ENCODE peak calls at places on chromosomes 13 and 19, in seven cellular contexts. T is fibroblast of mammary gland, W is astrocyte of the spinal cord, G is AG09319, B is HFFc6, D is A549, C is ascending aorta. Y is an unnamed sample.

GRCh38 chr19:6484251-6484650 is 2.7 kb upstream of the DENND1C start:
- DNase-seq in G (no peak), T (no peak), B (no peak), C (no peak), D (no peak), W (no peak), Y (no peak)

GRCh38 chr13:113088691-113089020 is 16.9 kb upstream of the F7 start:
- DNase-seq in C (no peak), B (no peak), T (no peak), D (no peak), W (no peak), G (no peak), Y (no peak)

GRCh38 chr19:35712529-35712909 is 5.3 kb upstream of the KMT2B start:
- DNase-seq in B (no peak), D (no peak), C (no peak), G (no peak), T (no peak), W (no peak), Y (no peak)

GRCh38 chr13:95156208-95156607 is 145.0 kb downstream of the ABCC4 start:
- DNase-seq in D (no peak), G (no peak), W (peak), T (peak), C (no peak), B (peak), Y (peak)

GRCh38 chr19:7926021-7926726 is at the start of gene CTXN1:
- DNase-seq in T (peak), B (no peak), W (peak), D (peak), C (peak), G (no peak), Y (peak)

GRCh38 chr19:17075860-17076538 is 422 bp downstream of the MYO9B start:
- DNase-seq in C (peak), G (no peak), B (no peak), T (peak), D (peak), W (peak), Y (no peak)

GRCh38 chr13:90331974-90332373 is 1015.5 kb upstream of the MIR17HG start:
- DNase-seq in G (no peak), T (no peak), C (no peak), W (no peak), B (no peak), D (no peak), Y (no peak)

GRCh38 chr19:7605490-7606222 is 10.0 kb downstream of the CAMSAP3 start:
- DNase-seq in T (peak), D (no peak), B (no peak), G (no peak), C (no peak), W (no peak), Y (no peak)

GRCh38 chr19:10417598-10418280 is 2.6 kb upstream of the PDE4A start:
- DNase-seq in G (no peak), D (no peak), W (no peak), T (no peak), B (no peak), C (no peak), Y (no peak)

GRCh38 chr13:76812206-76812882 is 73.9 kb downstream of the KCTD12 start:
- DNase-seq in C (peak), B (no peak), W (no peak), T (peak), G (peak), D (no peak), Y (peak)

GRCh38 chr19:57560049-57560491 is 407 bp upstream of the ZNF550 start:
- DNase-seq in T (peak), B (peak), C (peak), G (no peak), W (peak), D (no peak), Y (peak)

DNA sequence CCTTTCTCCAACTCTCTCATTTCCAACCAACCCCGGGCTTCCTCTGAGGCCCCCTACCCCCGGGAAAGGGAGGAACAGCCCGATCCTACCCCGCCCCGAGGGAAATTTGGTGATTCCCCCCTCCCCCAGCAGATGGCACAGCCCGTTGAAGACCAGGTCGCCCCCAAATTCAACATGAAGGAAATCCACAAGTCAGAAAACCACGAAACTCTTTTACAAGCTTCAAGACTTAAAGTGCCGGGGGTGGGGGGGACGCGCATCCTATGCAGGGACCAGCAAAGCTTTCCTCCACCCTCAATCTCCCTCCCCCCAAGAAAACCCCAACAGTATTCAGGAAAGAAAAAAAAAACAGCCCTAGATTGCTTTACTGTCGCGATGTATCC is 1.8 kb downstream of the TCF3 start:
- DNase-seq in W (peak), D (no peak), C (no peak), T (no peak), B (no peak), G (no peak), Y (no peak)
- TF ChIP-seq CTCF in W (peak), D (no peak), C (no peak), T (no peak), B (peak), G (peak), Y (peak)

GRCh38 chr19:4456566-4456842 is 1.1 kb downstream of the UBXN6 start:
- DNase-seq in G (no peak), B (peak), C (peak), T (peak), D (no peak), W (peak), Y (peak)

GRCh38 chr19:4454952-4455738 is 2.4 kb downstream of the UBXN6 start:
- DNase-seq in C (peak), G (peak), B (peak), T (peak), D (no peak), W (peak), Y (peak)

GRCh38 chr19:4456843-4457653 is 546 bp downstream of the UBXN6 start:
- DNase-seq in T (peak), D (peak), W (peak), G (peak), B (peak), C (no peak), Y (peak)

GRCh38 chr19:4454621-4454951 is 3.0 kb downstream of the UBXN6 start:
- DNase-seq in C (no peak), G (no peak), B (no peak), D (no peak), W (no peak), T (no peak), Y (no peak)

GRCh38 chr19:4455742-4456565 is 1.6 kb downstream of the UBXN6 start:
- DNase-seq in C (peak), G (peak), D (no peak), W (peak), B (peak), T (peak), Y (peak)
- TF ChIP-seq CTCF in C (no peak), G (peak), D (no peak), W (no peak), B (peak), T (peak), Y (peak)

GRCh38 chr13:48029859-48030258 is 7.7 kb upstream of the NUDT15 start:
- DNase-seq in C (no peak), T (no peak), W (no peak), D (no peak), B (no peak), G (no peak), Y (no peak)
- TF ChIP-seq CTCF in C (no peak), T (no peak), W (no peak), D (no peak), B (no peak), G (no peak), Y (no peak)

GRCh38 chr19:50546527-50547221 is 21.6 kb downstream of the LRRC4B start:
- DNase-seq in T (no peak), C (no peak), W (no peak), D (no peak), G (no peak), B (no peak), Y (no peak)

GRCh38 chr19:50548191-50549058 is 19.8 kb downstream of the LRRC4B start:
- DNase-seq in B (no peak), W (no peak), C (no peak), G (no peak), T (no peak), D (no peak), Y (no peak)

GRCh38 chr19:50549059-50549926 is 18.9 kb downstream of the LRRC4B start:
- DNase-seq in D (no peak), C (no peak), G (no peak), W (no peak), T (no peak), B (no peak), Y (no peak)

GRCh38 chr19:50549927-50550593 is 18.2 kb downstream of the LRRC4B start:
- DNase-seq in T (no peak), B (no peak), W (no peak), G (no peak), D (no peak), C (no peak), Y (no peak)

GRCh38 chr19:50547385-50548190 is 20.6 kb downstream of the LRRC4B start:
- DNase-seq in G (no peak), C (no peak), T (no peak), D (no peak), B (no peak), W (no peak), Y (no peak)
- TF ChIP-seq CTCF in G (no peak), C (no peak), T (no peak), D (no peak), B (no peak), W (no peak), Y (no peak)

DNA sequence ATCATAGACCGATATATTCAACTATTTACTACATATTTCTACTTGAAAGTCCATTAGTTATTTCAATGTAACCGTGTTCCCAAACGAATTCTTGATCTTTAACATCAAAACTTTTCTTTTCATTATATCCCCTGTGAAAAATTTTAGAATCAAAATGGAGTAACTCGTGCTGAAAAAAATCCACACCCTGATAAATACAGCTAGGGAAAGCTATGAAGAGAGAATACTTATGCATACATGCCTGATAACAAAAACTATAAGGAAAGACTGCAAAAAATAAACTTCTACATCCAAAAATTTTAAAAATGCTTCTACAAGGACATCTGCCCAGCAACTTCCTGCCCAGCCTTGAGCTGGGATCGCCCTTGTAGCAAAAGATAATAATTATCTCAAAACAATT is 2458.3 kb upstream of the PCDH20 start:
- DNase-seq in T (no peak), B (no peak), D (no peak), G (no peak), W (no peak), C (no peak), Y (no peak)
- TF ChIP-seq CTCF in T (no peak), B (no peak), D (no peak), G (no peak), W (no peak), C (no peak), Y (no peak)

GRCh38 chr19:53520547-53521372 is 17.2 kb upstream of the ZNF331 start:
- DNase-seq in B (peak), W (peak), C (peak), G (peak), D (peak), T (peak), Y (peak)
- TF ChIP-seq CTCF in B (no peak), W (no peak), C (no peak), G (no peak), D (no peak), T (no peak), Y (no peak)

DNA sequence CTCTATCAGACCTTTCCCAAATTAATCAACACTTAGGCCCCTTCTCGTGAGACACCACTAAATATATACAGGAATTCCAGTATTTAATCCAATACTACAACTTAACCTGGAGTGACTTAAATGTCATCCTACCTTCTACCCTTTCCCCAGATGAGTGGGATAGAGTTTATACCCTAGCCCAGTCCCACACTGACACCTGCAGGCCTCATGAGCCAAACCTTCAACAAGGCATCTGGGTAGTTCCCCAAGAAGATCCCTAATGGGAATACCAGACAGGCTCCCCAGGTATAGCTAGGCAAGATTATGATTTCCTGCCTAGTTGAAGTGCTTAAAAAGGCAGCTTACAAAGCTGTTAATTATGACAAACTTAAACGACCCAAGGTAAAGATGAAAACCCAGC is 15.9 kb downstream of the ZNF83 start:
- DNase-seq in T (no peak), D (no peak), C (no peak), W (no peak), B (no peak), G (no peak), Y (no peak)
- TF ChIP-seq CTCF in T (no peak), D (no peak), C (no peak), W (no peak), B (peak), G (no peak), Y (no peak)

DNA sequence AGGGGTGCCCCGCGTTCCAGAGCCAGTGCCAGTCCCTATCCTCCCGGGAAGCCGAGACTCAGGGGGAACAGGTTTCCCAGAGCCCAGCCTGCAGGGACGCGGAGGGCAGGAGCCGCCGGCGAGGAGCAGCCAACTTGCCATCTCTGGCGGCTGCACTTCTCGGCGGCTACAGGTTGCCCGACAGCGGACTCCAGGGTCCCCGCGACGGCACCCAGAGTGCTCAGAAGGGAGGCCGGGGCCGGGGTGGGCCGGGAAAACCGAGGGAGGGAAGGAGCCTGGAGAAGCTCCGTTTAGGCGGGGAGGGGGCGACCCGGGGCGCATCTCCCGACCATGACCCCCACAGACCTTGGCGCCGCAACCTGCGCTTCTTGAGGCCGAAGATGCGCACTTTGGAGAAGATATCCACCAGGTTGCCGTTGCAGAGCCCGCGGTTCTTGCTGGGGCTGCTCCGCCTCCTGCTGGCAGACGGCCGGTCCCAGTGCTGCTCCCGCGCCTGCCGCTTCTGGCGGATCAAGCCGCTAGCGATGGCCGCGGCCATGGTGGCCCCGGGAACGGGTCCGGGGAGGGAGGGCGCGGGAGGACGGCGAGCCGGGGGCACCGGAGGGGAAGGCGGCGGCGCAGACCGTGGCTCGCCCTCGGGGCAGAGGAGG is 463.8 kb downstream of the ITGBL1 start:
- DNase-seq in C (no peak), D (peak), B (no peak), G (no peak), W (peak), T (peak), Y (no peak)
- TF ChIP-seq CTCF in C (no peak), D (no peak), B (peak), G (peak), W (peak), T (peak), Y (peak)

GRCh38 chr19:52094526-52094925 is 1.0 kb downstream of the ZNF841 start:
- DNase-seq in T (no peak), B (no peak), G (no peak), D (no peak), C (no peak), W (no peak), Y (no peak)

GRCh38 chr19:52099497-52100138 is 4.1 kb upstream of the ZNF841 start:
- DNase-seq in G (no peak), W (no peak), D (no peak), T (peak), B (no peak), C (no peak), Y (no peak)

GRCh38 chr19:52095172-52096014 is at the start of gene ZNF841:
- DNase-seq in G (peak), B (peak), W (peak), D (peak), C (peak), T (peak), Y (peak)
- TF ChIP-seq CTCF in G (no peak), B (peak), W (peak), D (no peak), C (no peak), T (no peak), Y (no peak)

Y was measured in AG10803.